ENCODE peak calls at places on chromosomes 3 and 15, in six cellular contexts. H is sigmoid colon, I is heart left ventricle, T is MCF 10A, F is Peyer's patch, M is thoracic aorta. X is an unnamed sample.

GRCh38 chr3:182226995-182227394 is 515.3 kb downstream of the SOX2 start:
- DNase-seq in F (no peak), I (no peak), H (no peak), M (no peak), T (no peak), X (no peak)

GRCh38 chr3:187742351-187743171 is 2.7 kb downstream of the BCL6 start:
- DNase-seq in M (no peak), T (peak; percentile 59), H (no peak), F (peak; percentile 41), I (peak; percentile 71), X (no peak)

GRCh38 chr15:64161688-64162477 is 939 bp downstream of the PPIB start:
- DNase-seq in H (no peak), T (no peak), F (no peak), I (no peak), M (no peak), X (no peak)

GRCh38 chr3:106428565-106428994 is 559.8 kb upstream of the CBLB start:
- DNase-seq in F (no peak), H (peak; percentile 82), I (no peak), T (peak; percentile 97), M (no peak), X (no peak)

GRCh38 chr3:69791919-69792399 is 52.7 kb downstream of the MITF start:
- DNase-seq in M (no peak), F (no peak), T (peak; percentile 44), H (no peak), I (no peak), X (no peak)

GRCh38 chr3:16183601-16184270 is 9.3 kb downstream of the GALNT15 start:
- DNase-seq in T (peak; percentile 82), H (no peak), M (no peak), F (no peak), I (no peak), X (no peak)

GRCh38 chr3:179418610-179419009 is 32.7 kb downstream of the GNB4 start:
- DNase-seq in F (no peak), H (no peak), M (no peak), T (no peak), I (no peak), X (no peak)

GRCh38 chr3:148221303-148221702 is 476.4 kb upstream of the AGTR1 start:
- DNase-seq in T (no peak), I (no peak), H (no peak), F (no peak), M (no peak), X (no peak)

GRCh38 chr15:95742836-95743235 is 587.7 kb upstream of the NR2F2 start:
- DNase-seq in F (no peak), T (peak; percentile 22), M (no peak), H (no peak), I (no peak), X (no peak)

GRCh38 chr15:68644088-68644904 is 65.5 kb downstream of the CORO2B start:
- DNase-seq in T (peak; percentile 51), H (peak; percentile 55), M (no peak), F (no peak), I (no peak), X (no peak)

GRCh38 chr3:141105828-141106628 is 54.9 kb downstream of the SPSB4 start:
- DNase-seq in M (peak; percentile 69), F (peak; percentile 78), I (peak; percentile 71), H (peak; percentile 88), T (peak; percentile 81), X (no peak)

GRCh38 chr15:25661898-25662297 is 201.2 kb downstream of the ATP10A start:
- DNase-seq in H (no peak), M (no peak), T (no peak), I (no peak), F (no peak), X (no peak)

GRCh38 chr15:36050899-36051298 is 504.9 kb upstream of the DPH6 start:
- DNase-seq in T (no peak), I (no peak), M (no peak), H (no peak), F (no peak), X (no peak)

GRCh38 chr15:101266034-101266433 is 11.3 kb downstream of the SELENOS start:
- DNase-seq in M (no peak), I (no peak), T (no peak), F (no peak), H (no peak), X (no peak)

GRCh38 chr3:13215940-13216546 is 142.8 kb upstream of the IQSEC1 start:
- DNase-seq in F (no peak), T (peak; percentile 93), M (no peak), I (no peak), H (no peak), X (peak; percentile 59)

GRCh38 chr3:184099806-184100686 is 3.2 kb downstream of the HTR3E start:
- DNase-seq in H (no peak), I (no peak), T (no peak), F (no peak), M (no peak), X (no peak)

GRCh38 chr3:189056612-189057352 is 115.0 kb upstream of the TPRG1 start:
- DNase-seq in I (no peak), M (no peak), H (no peak), T (no peak), F (no peak), X (no peak)

GRCh38 chr3:143972495-143973351 is 1.1 kb downstream of the DIPK2A start:
- DNase-seq in I (peak; percentile 73), H (peak; percentile 88), M (peak; percentile 23), T (peak; percentile 89), F (peak; percentile 77), X (peak; percentile 94)

GRCh38 chr3:143972155-143972494 is 502 bp downstream of the DIPK2A start:
- DNase-seq in H (no peak), I (no peak), T (no peak), M (no peak), F (no peak), X (no peak)

GRCh38 chr3:143974181-143974876 is 2.7 kb downstream of the DIPK2A start:
- DNase-seq in T (peak; percentile 17), H (no peak), M (no peak), F (no peak), I (no peak), X (no peak)

GRCh38 chr3:143974877-143975238 is 3.2 kb downstream of the DIPK2A start:
- DNase-seq in F (no peak), I (no peak), H (no peak), M (no peak), T (peak; percentile 22), X (no peak)

DNA sequence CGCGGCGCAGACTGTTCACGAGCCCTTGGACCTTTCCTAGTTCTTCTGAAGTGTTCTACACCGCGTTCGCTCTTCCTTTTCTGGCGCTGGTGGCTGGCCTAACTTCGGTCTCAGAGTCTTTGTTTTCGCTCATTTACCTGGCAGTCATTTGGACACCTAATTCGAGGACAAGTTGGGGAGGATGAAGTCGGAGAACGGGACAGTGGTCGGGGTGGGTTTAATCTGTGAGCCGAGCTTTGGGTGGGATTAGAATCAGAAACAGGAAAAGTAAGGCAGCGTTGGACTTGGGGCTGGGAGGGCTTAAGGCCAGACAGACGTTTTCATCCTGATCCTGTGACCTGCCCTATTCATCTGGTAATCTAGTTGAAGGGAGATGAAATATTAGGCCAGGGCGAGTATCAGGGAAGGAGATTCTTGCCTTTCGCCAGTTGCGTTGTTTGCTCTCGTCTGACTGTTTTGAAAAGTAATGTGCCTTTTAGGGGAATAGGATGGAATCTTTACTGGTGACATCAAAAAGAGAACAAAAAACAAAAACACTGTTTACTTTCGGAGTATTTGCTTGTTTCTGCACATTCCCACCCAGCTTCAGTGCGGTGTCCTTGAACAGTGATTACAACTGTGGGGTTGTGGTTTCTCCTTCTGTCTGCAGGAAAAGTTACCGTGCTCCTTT is 1.9 kb downstream of the DIPK2A start:
- DNase-seq in T (peak; percentile 54), F (peak; percentile 16), M (no peak), H (no peak), I (peak; percentile 26), X (no peak)
- TF ChIP-seq CTCF in T (no peak), F (no peak), M (no peak), H (no peak), I (no peak), X (peak; percentile 11)

DNA sequence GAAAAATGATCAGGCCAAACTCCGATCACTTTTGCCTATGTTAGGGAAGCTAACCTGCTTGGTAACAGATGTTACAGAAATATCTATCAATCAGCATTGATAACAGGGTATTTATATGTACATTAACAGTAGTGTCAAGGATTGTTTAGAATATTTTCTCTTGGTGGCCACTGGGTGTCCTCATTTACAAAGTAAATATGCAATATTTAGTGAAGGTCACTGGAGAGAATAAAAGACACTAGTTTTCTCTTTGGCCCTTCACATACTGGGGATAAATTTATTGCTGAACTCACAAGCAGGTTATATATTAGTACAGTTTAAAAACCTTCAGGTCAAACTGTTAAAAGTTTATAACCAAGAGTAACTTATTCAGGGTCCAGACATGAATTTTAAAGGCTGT is 69.0 kb downstream of the TIGIT start:
- DNase-seq in F (no peak), T (peak; percentile 33), H (no peak), M (no peak), I (no peak), X (no peak)
- TF ChIP-seq CTCF in F (peak; percentile 46), T (peak; percentile 48), H (peak; percentile 34), M (peak; percentile 28), I (peak; percentile 59), X (peak; percentile 86)

DNA sequence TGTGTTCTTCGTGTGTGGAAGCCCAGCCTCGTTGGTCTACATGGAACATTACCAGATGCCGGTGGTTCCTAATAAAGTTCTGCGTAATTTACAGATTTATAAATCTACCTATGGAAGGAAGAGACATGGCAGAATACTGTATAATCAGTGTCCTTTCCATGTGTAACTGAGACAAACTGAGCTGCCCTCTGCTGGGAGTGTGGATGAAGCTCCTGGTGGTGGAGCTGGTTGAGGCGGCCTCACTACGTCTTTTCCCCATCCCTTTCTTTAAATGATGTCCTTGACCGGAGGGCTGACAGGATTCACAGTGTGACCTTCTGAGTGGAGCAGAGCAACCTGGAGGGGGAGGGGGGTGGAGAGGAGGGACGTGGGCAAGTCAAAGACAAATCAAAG is 267.0 kb upstream of the CHRM5 start:
- DNase-seq in F (no peak), H (no peak), I (no peak), M (no peak), T (peak; percentile 2), X (no peak)
- TF ChIP-seq CTCF in F (no peak), H (no peak), I (no peak), M (no peak), T (no peak), X (no peak)

DNA sequence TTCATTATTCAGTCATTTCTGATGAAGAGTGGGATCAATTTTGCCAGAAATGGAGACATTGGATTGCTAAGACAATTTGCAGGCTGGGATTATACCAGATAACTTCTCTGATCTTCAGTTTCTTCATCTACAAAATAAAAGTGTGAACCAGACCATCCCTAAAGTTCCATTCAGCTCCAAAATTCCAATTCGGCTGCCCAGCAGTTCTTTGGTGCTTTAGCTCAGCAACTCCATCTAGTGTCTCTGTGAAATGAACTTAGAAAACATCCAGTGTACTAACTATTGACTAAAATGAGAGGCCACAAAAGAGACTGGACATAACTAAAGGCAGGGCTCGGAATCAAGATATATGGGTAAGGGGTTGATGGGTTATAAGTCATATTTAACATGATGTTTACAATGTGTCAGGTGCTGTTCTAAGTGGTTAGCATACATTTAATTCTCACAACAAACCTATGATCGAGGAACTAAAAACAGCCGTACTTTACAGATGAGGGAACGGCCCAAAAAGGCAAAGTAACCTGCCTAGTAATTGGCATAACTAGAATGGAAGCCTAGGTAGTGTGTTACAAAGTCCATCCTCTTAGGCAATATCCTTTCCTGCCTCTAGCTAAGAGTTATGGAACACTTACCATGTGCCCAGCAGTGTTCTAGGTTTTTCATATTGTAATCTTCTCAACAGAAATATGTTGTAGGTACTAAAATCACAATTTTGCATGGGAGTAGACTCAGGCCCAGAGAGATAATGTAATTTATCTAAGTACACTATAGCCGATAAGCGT is 17.0 kb downstream of the THAP10 start:
- DNase-seq in M (no peak), H (no peak), T (peak; percentile 40), F (no peak), I (no peak), X (no peak)
- TF ChIP-seq CTCF in M (peak; percentile 56), H (no peak), T (peak; percentile 72), F (peak; percentile 32), I (peak; percentile 67), X (peak; percentile 88)

X was measured in chondrocyte.